ENCODE peak calls at places on chromosomes 6 and 20, in four cellular contexts. C is epithelial cell of esophagus, P is T-helper 1 cell, Z is DMS153. V is an unnamed sample.

GRCh38 chr20:24872291-24873014 is 76.6 kb upstream of the CST7 start:
- DNase-seq in C (no peak), P (no peak), Z (peak; percentile 13), V (no peak)

GRCh38 chr20:49475979-49476378 is 6.5 kb downstream of the KCNB1 start:
- DNase-seq in C (no peak), P (no peak), Z (no peak), V (no peak)

GRCh38 chr20:63706852-63707557 is 771 bp downstream of the ARFRP1 start:
- DNase-seq in C (peak; percentile 77), P (peak; percentile 65), Z (peak; percentile 9), V (no peak)

GRCh38 chr6:42193491-42193894 is 1.3 kb downstream of the GUCA1B start:
- DNase-seq in C (peak; percentile 83), P (no peak), Z (no peak), V (no peak)

GRCh38 chr6:106731144-106731842 is 101.9 kb downstream of the QRSL1 start:
- DNase-seq in C (no peak), P (no peak), Z (no peak), V (no peak)

GRCh38 chr6:11785953-11786579 is 7.5 kb upstream of the ADTRP start:
- DNase-seq in C (no peak), P (peak; percentile 88), Z (no peak), V (no peak)

GRCh38 chr6:103047567-103047966 is 1654.1 kb downstream of the GRIK2 start:
- DNase-seq in C (no peak), P (no peak), Z (no peak), V (no peak)

GRCh38 chr6:170162771-170163404 is 128.0 kb downstream of the DLL1 start:
- DNase-seq in C (no peak), P (no peak), Z (no peak), V (no peak)

GRCh38 chr6:24858154-24858801 is 59.6 kb upstream of the ARMH2 start:
- DNase-seq in C (peak; percentile 89), P (peak; percentile 86), Z (peak; percentile 30), V (no peak)

GRCh38 chr20:52682271-52682670 is 289.9 kb upstream of the TSHZ2 start:
- DNase-seq in C (no peak), P (no peak), Z (peak; percentile 92), V (no peak)

GRCh38 chr6:67300430-67301040 is 1334.5 kb upstream of the ADGRB3 start:
- DNase-seq in C (no peak), P (no peak), Z (no peak), V (no peak)

GRCh38 chr20:59559863-59560262 is 44.5 kb upstream of the PHACTR3 start:
- DNase-seq in C (no peak), P (no peak), Z (no peak), V (peak; percentile 56)

GRCh38 chr6:25111782-25112181 is 167.4 kb upstream of the CARMIL1 start:
- DNase-seq in C (no peak), P (no peak), Z (no peak), V (no peak)

GRCh38 chr6:133632206-133632605 is 256.7 kb upstream of the TCF21 start:
- DNase-seq in C (peak; percentile 59), P (no peak), Z (no peak), V (no peak)

GRCh38 chr6:22774129-22774528 is 204.8 kb downstream of the HDGFL1 start:
- DNase-seq in C (no peak), P (no peak), Z (no peak), V (no peak)

GRCh38 chr6:158086054-158086705 is 81.9 kb downstream of the SERAC1 start:
- DNase-seq in C (no peak), P (peak; percentile 35), Z (no peak), V (no peak)

GRCh38 chr20:57443866-57444265 is 52.7 kb downstream of the RBM38 start:
- DNase-seq in C (no peak), P (no peak), Z (no peak), V (no peak)

GRCh38 chr20:50141018-50141675 is 12.4 kb downstream of the PEDS1 start:
- DNase-seq in C (peak; percentile 87), P (no peak), Z (no peak), V (no peak)

GRCh38 chr6:13294499-13295069 is 33.8 kb downstream of the TBC1D7 start:
- DNase-seq in C (no peak), P (no peak), Z (no peak), V (no peak)

V was measured in ascending aorta.